ENCODE peak calls at places on chromosomes 4 and X, in four cellular contexts. One of them, this sample, is unnamed.

GRCh38 chr4:43680416-43680815 is 768.2 kb downstream of the KCTD8 start:
- DNase-seq in HCT116: no peak
- DNase-seq in suprapubic skin: no peak
- DNase-seq in sigmoid colon: no peak
- DNase-seq in this sample: no peak

GRCh38 chr4:52560844-52561280 is 98.2 kb downstream of the USP46 start:
- DNase-seq in HCT116: no peak
- DNase-seq in suprapubic skin: no peak
- DNase-seq in sigmoid colon: no peak
- DNase-seq in this sample: no peak

GRCh38 chr4:158688813-158689212 is 16.7 kb downstream of the ETFDH start:
- DNase-seq in HCT116: no peak
- DNase-seq in suprapubic skin: no peak
- DNase-seq in sigmoid colon: no peak
- DNase-seq in this sample: no peak

GRCh38 chr4:120709986-120710385 is 212.5 kb downstream of the PRDM5 start:
- DNase-seq in HCT116: no peak
- DNase-seq in suprapubic skin: no peak
- DNase-seq in sigmoid colon: no peak
- DNase-seq in this sample: no peak

GRCh38 chrX:10549280-10549679 is 71.1 kb downstream of the MID1 start:
- DNase-seq in HCT116: no peak
- DNase-seq in suprapubic skin: no peak
- DNase-seq in sigmoid colon: no peak
- DNase-seq in this sample: no peak

GRCh38 chr4:184268574-184269160 is 51.0 kb upstream of the ENPP6 start:
- DNase-seq in HCT116: no peak
- DNase-seq in suprapubic skin: no peak
- DNase-seq in sigmoid colon: no peak
- DNase-seq in this sample: peak

GRCh38 chr4:54226399-54227260 is 2.5 kb upstream of the PDGFRA start:
- DNase-seq in HCT116: no peak
- DNase-seq in suprapubic skin: peak
- DNase-seq in sigmoid colon: peak
- DNase-seq in this sample: no peak

GRCh38 chr4:41432889-41433288 is 105.1 kb upstream of the LIMCH1 start:
- DNase-seq in HCT116: no peak
- DNase-seq in suprapubic skin: no peak
- DNase-seq in sigmoid colon: no peak
- DNase-seq in this sample: no peak

GRCh38 chrX:29065477-29065876 is 478.2 kb downstream of the IL1RAPL1 start:
- DNase-seq in HCT116: no peak
- DNase-seq in suprapubic skin: no peak
- DNase-seq in sigmoid colon: no peak
- DNase-seq in this sample: no peak

GRCh38 chr4:78058591-78059523 is 1.7 kb downstream of the FRAS1 start:
- DNase-seq in HCT116: no peak
- DNase-seq in suprapubic skin: peak
- DNase-seq in sigmoid colon: peak
- DNase-seq in this sample: no peak

GRCh38 chr4:7699040-7699439 is 240.6 kb downstream of the AFAP1 start:
- DNase-seq in HCT116: no peak
- DNase-seq in suprapubic skin: peak
- DNase-seq in sigmoid colon: no peak
- DNase-seq in this sample: no peak

GRCh38 chr4:7425171-7425570 is 9.6 kb downstream of the PSAPL1 start:
- DNase-seq in HCT116: no peak
- DNase-seq in suprapubic skin: peak
- DNase-seq in sigmoid colon: peak
- DNase-seq in this sample: no peak

GRCh38 chr4:10872833-10873517 is 188.4 kb upstream of the CLNK start:
- DNase-seq in HCT116: no peak
- DNase-seq in suprapubic skin: no peak
- DNase-seq in sigmoid colon: no peak
- DNase-seq in this sample: no peak

GRCh38 chr4:118284169-118284568 is 68.6 kb downstream of the PRSS12 start:
- DNase-seq in HCT116: no peak
- DNase-seq in suprapubic skin: no peak
- DNase-seq in sigmoid colon: no peak
- DNase-seq in this sample: no peak

GRCh38 chr4:85756938-85757337 is 282.0 kb downstream of the ARHGAP24 start:
- DNase-seq in HCT116: no peak
- DNase-seq in suprapubic skin: no peak
- DNase-seq in sigmoid colon: no peak
- DNase-seq in this sample: no peak

GRCh38 chrX:110965409-110965808 is 130.6 kb upstream of the PAK3 start:
- DNase-seq in HCT116: no peak
- DNase-seq in suprapubic skin: no peak
- DNase-seq in sigmoid colon: no peak
- DNase-seq in this sample: no peak

GRCh38 chr4:123102897-123103489 is 180.6 kb upstream of the NUDT6 start:
- DNase-seq in HCT116: peak
- DNase-seq in suprapubic skin: no peak
- DNase-seq in sigmoid colon: no peak
- DNase-seq in this sample: no peak

GRCh38 chr4:80202784-80203553 is 5.7 kb downstream of the PRDM8 start:
- DNase-seq in HCT116: no peak
- DNase-seq in suprapubic skin: peak
- DNase-seq in sigmoid colon: peak
- DNase-seq in this sample: no peak

GRCh38 chr4:832536-832935 is 6.6 kb upstream of the CPLX1 start:
- DNase-seq in HCT116: no peak
- DNase-seq in suprapubic skin: peak
- DNase-seq in sigmoid colon: no peak
- DNase-seq in this sample: no peak

GRCh38 chr4:174523003-174523693 is 860 bp upstream of the HPGD start:
- DNase-seq in HCT116: no peak
- DNase-seq in suprapubic skin: peak
- DNase-seq in sigmoid colon: no peak
- DNase-seq in this sample: no peak

GRCh38 chrX:46757052-46757451 is 1.9 kb downstream of the SLC9A7 start:
- DNase-seq in HCT116: no peak
- DNase-seq in suprapubic skin: no peak
- DNase-seq in sigmoid colon: no peak
- DNase-seq in this sample: no peak

GRCh38 chr4:3879681-3880594 is 113.8 kb downstream of the ADRA2C start:
- DNase-seq in HCT116: no peak
- DNase-seq in suprapubic skin: peak
- DNase-seq in sigmoid colon: no peak
- DNase-seq in this sample: no peak

GRCh38 chr4:8076023-8076422 is 82.6 kb downstream of the ABLIM2 start:
- DNase-seq in HCT116: no peak
- DNase-seq in suprapubic skin: no peak
- DNase-seq in sigmoid colon: no peak
- DNase-seq in this sample: no peak

GRCh38 chrX:19670321-19670750 is 155.0 kb upstream of the MAP3K15 start:
- DNase-seq in HCT116: no peak
- DNase-seq in suprapubic skin: no peak
- DNase-seq in sigmoid colon: no peak
- DNase-seq in this sample: no peak

DNA sequence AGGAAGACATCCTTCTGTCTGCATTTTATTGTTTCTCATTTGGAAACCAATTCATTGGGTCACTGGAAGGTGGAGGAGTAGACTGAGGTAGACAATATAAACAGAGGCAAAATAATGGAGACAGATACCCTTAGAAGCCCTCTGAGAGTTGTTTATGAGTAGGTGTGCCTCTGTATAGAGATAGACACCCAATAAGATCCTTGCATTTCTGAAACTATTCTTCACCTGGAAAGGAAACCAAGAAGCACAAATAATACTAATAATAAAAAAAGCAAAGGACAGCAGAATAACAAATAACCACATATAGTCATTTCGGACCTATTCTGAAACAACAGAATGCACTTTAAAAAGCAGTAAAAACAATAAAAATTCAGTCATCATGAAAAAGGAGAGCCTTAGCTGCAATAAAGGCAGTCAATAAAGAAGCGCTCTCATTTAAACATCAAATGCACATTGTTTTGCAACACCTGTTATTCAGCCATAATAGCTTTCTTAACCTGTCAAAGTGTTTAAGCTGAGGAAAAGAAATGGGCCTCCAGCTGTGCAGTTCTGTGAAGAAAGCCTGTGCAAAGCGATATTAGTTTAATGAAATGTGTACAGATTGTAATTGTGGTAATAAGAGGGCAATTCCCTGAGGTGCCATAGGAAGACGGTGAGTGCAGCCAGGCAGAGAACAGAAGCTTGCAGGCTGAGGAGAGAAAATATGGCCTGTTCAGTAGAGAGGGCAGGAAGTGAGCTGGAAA is 904.1 kb downstream of the STPG2 start:
- DNase-seq in HCT116: no peak
- DNase-seq in suprapubic skin: no peak
- DNase-seq in sigmoid colon: no peak
- DNase-seq in this sample: no peak
- TF ChIP-seq POLR2AphosphoS5 in HCT116: no peak
- TF ChIP-seq POLR2AphosphoS5 in suprapubic skin: no peak
- TF ChIP-seq POLR2AphosphoS5 in sigmoid colon: no peak
- TF ChIP-seq POLR2AphosphoS5 in this sample: no peak

DNA sequence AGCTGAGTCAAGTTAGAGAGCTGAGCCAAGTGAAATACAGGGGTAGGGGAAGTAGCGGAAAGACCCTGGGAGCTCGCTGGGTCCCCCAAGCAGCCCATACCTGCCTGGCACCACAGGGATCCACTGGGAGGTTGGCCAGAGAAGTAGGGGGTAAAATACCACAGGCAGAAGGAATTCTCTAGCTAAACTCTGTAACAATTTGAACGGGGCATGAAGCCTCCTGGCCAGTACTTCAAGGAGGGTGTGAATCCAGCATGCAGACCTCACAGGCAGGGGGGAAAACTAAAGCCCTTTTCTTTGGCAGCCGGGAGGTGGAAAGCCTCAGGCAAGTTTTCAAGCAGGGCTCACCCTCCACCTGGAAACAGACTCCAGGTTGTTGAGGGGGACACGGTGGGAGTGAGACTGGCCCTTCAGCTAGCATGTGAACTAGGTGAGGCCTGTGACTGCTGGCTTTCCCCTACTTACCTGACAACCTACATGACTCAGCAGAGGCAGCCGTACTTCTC is 3.7 kb upstream of the UGT2A1 start:
- DNase-seq in HCT116: no peak
- DNase-seq in suprapubic skin: no peak
- DNase-seq in sigmoid colon: no peak
- DNase-seq in this sample: no peak
- H3K27ac ChIP-seq in HCT116: no peak
- H3K27ac ChIP-seq in suprapubic skin: no peak
- H3K27ac ChIP-seq in sigmoid colon: no peak
- H3K27ac ChIP-seq in this sample: no peak

DNA sequence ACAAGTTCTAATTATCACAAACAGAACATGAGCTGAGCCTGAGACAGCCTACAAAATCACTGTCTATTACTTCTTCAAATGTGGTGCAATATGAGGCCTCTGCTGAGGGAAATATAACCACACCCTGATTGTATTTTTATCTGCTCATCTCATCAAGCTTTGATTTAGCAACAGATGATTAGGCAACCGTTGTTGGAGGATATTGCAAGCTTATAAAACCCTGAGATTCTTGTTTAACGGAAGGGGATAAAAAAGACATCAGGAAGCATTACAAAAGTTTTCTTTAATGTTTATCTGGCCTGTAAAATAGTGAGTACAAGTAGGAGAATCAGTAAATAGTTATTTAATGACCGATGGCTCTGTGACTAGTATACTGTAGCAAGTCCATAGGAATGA is 108.5 kb downstream of the ZNF330 start:
- DNase-seq in HCT116: no peak
- DNase-seq in suprapubic skin: no peak
- DNase-seq in sigmoid colon: no peak
- DNase-seq in this sample: peak
- TF ChIP-seq POLR2AphosphoS5 in HCT116: no peak
- TF ChIP-seq POLR2AphosphoS5 in suprapubic skin: no peak
- TF ChIP-seq POLR2AphosphoS5 in sigmoid colon: no peak
- TF ChIP-seq POLR2AphosphoS5 in this sample: peak

DNA sequence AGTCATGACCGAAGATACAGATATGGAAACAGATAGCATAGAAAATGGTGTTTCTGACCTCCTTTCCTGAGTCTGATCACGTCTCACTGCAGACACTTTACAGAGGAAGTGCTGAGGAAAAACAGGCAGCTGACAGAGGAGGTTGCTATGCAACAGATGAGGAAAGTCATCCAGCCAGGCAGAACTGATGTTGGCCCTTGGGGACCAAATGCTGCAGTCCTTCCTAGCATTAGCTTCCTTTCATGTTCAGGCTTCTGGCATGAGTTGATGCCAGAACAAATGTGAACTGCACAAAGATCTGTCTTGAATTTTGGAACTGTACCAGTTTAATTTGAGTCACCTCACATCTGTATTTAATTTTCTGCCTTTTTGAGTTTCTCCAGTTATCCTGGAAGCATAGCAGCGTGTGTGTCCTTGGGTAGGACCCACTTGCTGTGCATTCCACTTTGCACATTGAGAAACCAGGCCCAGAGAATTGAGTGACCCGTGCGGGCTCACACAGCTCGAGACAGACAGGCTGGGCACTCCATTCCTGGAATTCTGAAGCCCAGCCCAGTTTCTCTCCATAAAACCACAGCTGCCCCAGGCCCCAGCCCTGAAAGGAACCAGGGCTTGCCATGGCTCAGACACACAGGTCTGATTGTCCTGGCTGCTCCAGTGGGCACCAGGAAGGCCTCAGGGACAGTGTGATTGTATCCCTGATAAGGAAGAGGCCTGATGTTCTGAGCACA is 1.4 kb upstream of the MAGED1 start:
- DNase-seq in HCT116: no peak
- DNase-seq in suprapubic skin: peak
- DNase-seq in sigmoid colon: peak
- DNase-seq in this sample: peak
- H3K27ac ChIP-seq in HCT116: no peak
- H3K27ac ChIP-seq in suprapubic skin: no peak
- H3K27ac ChIP-seq in sigmoid colon: peak
- H3K27ac ChIP-seq in this sample: peak

GRCh38 chrX:78131117-78131516 is 8.3 kb downstream of the TAF9B start:
- DNase-seq in HCT116: no peak
- DNase-seq in suprapubic skin: no peak
- DNase-seq in sigmoid colon: no peak
- DNase-seq in this sample: no peak
- TF ChIP-seq POLR2AphosphoS5 in HCT116: peak
- TF ChIP-seq POLR2AphosphoS5 in suprapubic skin: no peak
- TF ChIP-seq POLR2AphosphoS5 in sigmoid colon: no peak
- TF ChIP-seq POLR2AphosphoS5 in this sample: no peak